ENCODE peak calls at places on chromosome 5, in ten cellular contexts. K is mesothelial cell of epicardium, Q is fibroblast of villous mesenchyme, X is caudate nucleus, Z is KBM-7, U is K562, J is Right ventricle myocardium superior, P is dermis microvascular lymphatic vessel endothelial cell, T is occipital lobe, W is amygdala. A is an unnamed sample.

GRCh38 chr5:140342896-140343295 is 3.5 kb downstream of the HBEGF start:
- DNase-seq in K (no peak), Q (no peak), X (no peak), Z (peak), U (no peak), J (no peak), P (no peak), T (no peak), W (no peak), A (no peak)

GRCh38 chr5:25339541-25339940 is 694.8 kb upstream of the CDH10 start:
- DNase-seq in K (no peak), Q (no peak), X (no peak), Z (no peak), U (no peak), J (no peak), P (no peak), T (no peak), W (no peak), A (no peak)

GRCh38 chr5:61534481-61535267 is 202.6 kb downstream of the ZSWIM6 start:
- DNase-seq in K (no peak), Q (no peak), X (no peak), Z (peak), U (no peak), J (no peak), P (no peak), T (no peak), W (no peak), A (no peak)

GRCh38 chr5:7179364-7179763 is 216.6 kb upstream of the ADCY2 start:
- DNase-seq in K (no peak), Q (no peak), X (no peak), Z (no peak), U (no peak), J (no peak), P (no peak), T (no peak), W (no peak), A (no peak)

GRCh38 chr5:6488021-6488420 is 39.4 kb downstream of the UBE2QL1 start:
- DNase-seq in K (no peak), Q (no peak), X (peak), Z (no peak), U (no peak), J (no peak), P (no peak), T (no peak), W (no peak), A (no peak)

GRCh38 chr5:66869347-66869746 is 273.2 kb downstream of the MAST4 start:
- DNase-seq in K (no peak), Q (no peak), X (no peak), Z (no peak), U (no peak), J (no peak), P (no peak), T (no peak), W (no peak), A (no peak)

GRCh38 chr5:14776640-14777039 is 94.9 kb downstream of the ANKH start:
- DNase-seq in K (no peak), Q (peak), X (no peak), Z (no peak), U (no peak), J (no peak), P (no peak), T (no peak), W (no peak), A (no peak)

GRCh38 chr5:60727032-60727431 is 27.1 kb upstream of the DEPDC1B start:
- DNase-seq in K (no peak), Q (no peak), X (no peak), Z (no peak), U (no peak), J (no peak), P (no peak), T (no peak), W (no peak), A (no peak)

GRCh38 chr5:77599676-77600075 is 38.8 kb downstream of the OTP start:
- DNase-seq in K (no peak), Q (no peak), X (no peak), Z (no peak), U (no peak), J (no peak), P (no peak), T (no peak), W (no peak), A (no peak)

GRCh38 chr5:106397700-106398099 is 1273.0 kb downstream of the EFNA5 start:
- DNase-seq in K (no peak), Q (peak), X (no peak), Z (no peak), U (no peak), J (no peak), P (no peak), T (no peak), W (no peak), A (no peak)

GRCh38 chr5:134007581-134008256 is 2.9 kb upstream of the VDAC1 start:
- DNase-seq in K (no peak), Q (no peak), X (no peak), Z (no peak), U (peak), J (peak), P (no peak), T (no peak), W (no peak), A (no peak)

GRCh38 chr5:11234501-11234911 is 473.5 kb upstream of the DAP start:
- DNase-seq in K (no peak), Q (no peak), X (no peak), Z (peak), U (no peak), J (no peak), P (no peak), T (no peak), W (no peak), A (no peak)

GRCh38 chr5:81980598-81981260 is 8.9 kb downstream of the ATG10 start:
- DNase-seq in K (no peak), Q (no peak), X (no peak), Z (no peak), U (no peak), J (no peak), P (no peak), T (no peak), W (no peak), A (no peak)

GRCh38 chr5:177455036-177455660 is 8.5 kb downstream of the PRR7 start:
- DNase-seq in K (peak), Q (peak), X (peak), Z (peak), U (peak), J (peak), P (no peak), T (peak), W (peak), A (peak)

GRCh38 chr5:150078802-150079654 is 7.3 kb downstream of the CSF1R start:
- DNase-seq in K (peak), Q (no peak), X (no peak), Z (no peak), U (no peak), J (no peak), P (no peak), T (no peak), W (no peak), A (no peak)

GRCh38 chr5:93186031-93186682 is 394.9 kb downstream of the NR2F1-AS1 start:
- DNase-seq in K (no peak), Q (no peak), X (no peak), Z (no peak), U (no peak), J (no peak), P (no peak), T (no peak), W (no peak), A (no peak)

GRCh38 chr5:75016896-75017295 is 35.5 kb downstream of the GCNT4 start:
- DNase-seq in K (no peak), Q (no peak), X (no peak), Z (no peak), U (no peak), J (no peak), P (no peak), T (no peak), W (no peak), A (no peak)

GRCh38 chr5:149011084-149011483 is 51.8 kb downstream of the SH3TC2 start:
- DNase-seq in K (no peak), Q (no peak), X (no peak), Z (no peak), U (no peak), J (no peak), P (no peak), T (no peak), W (no peak), A (no peak)

GRCh38 chr5:170513856-170514255 is 10.0 kb downstream of the KCNIP1 start:
- DNase-seq in K (no peak), Q (no peak), X (no peak), Z (no peak), U (no peak), J (no peak), P (no peak), T (no peak), W (no peak), A (no peak)

GRCh38 chr5:180487556-180487955 is 6.6 kb upstream of the CNOT6 start:
- DNase-seq in K (no peak), Q (no peak), X (no peak), Z (no peak), U (no peak), J (no peak), P (no peak), T (no peak), W (no peak), A (no peak)

GRCh38 chr5:44875661-44876250 is 67.0 kb downstream of the MRPS30 start:
- DNase-seq in K (no peak), Q (peak), X (no peak), Z (peak), U (no peak), J (no peak), P (no peak), T (peak), W (no peak), A (no peak)

GRCh38 chr5:124341066-124341943 is 405.1 kb downstream of the ZNF608 start:
- DNase-seq in K (no peak), Q (peak), X (no peak), Z (no peak), U (no peak), J (no peak), P (no peak), T (no peak), W (no peak), A (no peak)

GRCh38 chr5:167947312-167947711 is 344.1 kb upstream of the WWC1 start:
- DNase-seq in K (no peak), Q (no peak), X (no peak), Z (no peak), U (no peak), J (no peak), P (no peak), T (no peak), W (no peak), A (no peak)

GRCh38 chr5:26009742-26010141 is 1028.6 kb downstream of the CDH9 start:
- DNase-seq in K (no peak), Q (no peak), X (no peak), Z (no peak), U (no peak), J (no peak), P (no peak), T (no peak), W (no peak), A (no peak)

GRCh38 chr5:138903113-138903789 is 28.1 kb upstream of the LRRTM2 start:
- DNase-seq in K (no peak), Q (peak), X (no peak), Z (no peak), U (no peak), J (no peak), P (peak), T (no peak), W (no peak), A (no peak)

GRCh38 chr5:80268916-80269315 is 13.1 kb upstream of the SERINC5 start:
- DNase-seq in K (no peak), Q (no peak), X (no peak), Z (peak), U (no peak), J (no peak), P (no peak), T (no peak), W (no peak), A (no peak)

GRCh38 chr5:135602882-135603721 is 24.3 kb upstream of the CXCL14 start:
- DNase-seq in K (peak), Q (no peak), X (no peak), Z (no peak), U (no peak), J (peak), P (no peak), T (no peak), W (no peak), A (no peak)

GRCh38 chr5:122490718-122491117 is 178.7 kb downstream of the SNCAIP start:
- DNase-seq in K (no peak), Q (no peak), X (no peak), Z (no peak), U (no peak), J (no peak), P (no peak), T (no peak), W (no peak), A (no peak)

GRCh38 chr5:134227259-134227658 is 1.4 kb upstream of the PPP2CA start:
- DNase-seq in K (no peak), Q (no peak), X (no peak), Z (peak), U (peak), J (no peak), P (no peak), T (peak), W (peak), A (peak)

GRCh38 chr5:178232124-178232919 is at the start of gene PHYKPL:
- DNase-seq in K (peak), Q (peak), X (no peak), Z (peak), U (peak), J (peak), P (no peak), T (peak), W (peak), A (peak)

GRCh38 chr5:73299665-73300435 is 126.9 kb downstream of the TMEM174 start:
- DNase-seq in K (no peak), Q (no peak), X (no peak), Z (no peak), U (no peak), J (no peak), P (no peak), T (no peak), W (no peak), A (no peak)

GRCh38 chr5:16809816-16810502 is 126.1 kb downstream of the MYO10 start:
- DNase-seq in K (no peak), Q (peak), X (no peak), Z (no peak), U (no peak), J (peak), P (no peak), T (peak), W (no peak), A (no peak)

GRCh38 chr5:145776886-145777285 is 58.3 kb downstream of the PRELID2 start:
- DNase-seq in K (no peak), Q (peak), X (no peak), Z (no peak), U (no peak), J (no peak), P (no peak), T (no peak), W (no peak), A (no peak)

GRCh38 chr5:17374973-17375844 is 122.8 kb upstream of the TAF11L2 start:
- DNase-seq in K (no peak), Q (peak), X (no peak), Z (no peak), U (no peak), J (no peak), P (no peak), T (no peak), W (no peak), A (no peak)

GRCh38 chr5:134143431-134143830 is 28.9 kb downstream of the TCF7 start:
- DNase-seq in K (peak), Q (no peak), X (no peak), Z (no peak), U (no peak), J (no peak), P (no peak), T (no peak), W (no peak), A (no peak)

GRCh38 chr5:83720805-83721431 is at the start of gene HAPLN1:
- DNase-seq in K (no peak), Q (no peak), X (no peak), Z (no peak), U (no peak), J (no peak), P (no peak), T (no peak), W (no peak), A (no peak)